ENCODE peak calls at places on chromosomes 7 and 10, in four cellular contexts. E, N, T and C are unnamed samples.

GRCh38 chr10:93775330-93775729 is 17.6 kb downstream of the LGI1 start:
- ATAC-seq in E (no peak), N (no peak), T (peak), C (no peak)

GRCh38 chr7:158270106-158270775 is 317.4 kb downstream of the PTPRN2 start:
- ATAC-seq in E (no peak), N (no peak), T (peak), C (peak)

GRCh38 chr10:118501637-118502440 is 93.6 kb downstream of the PRLHR start:
- ATAC-seq in E (no peak), N (no peak), T (peak), C (no peak)

GRCh38 chr10:33569693-33570092 is 235.2 kb upstream of the NRP1 start:
- ATAC-seq in E (no peak), N (no peak), T (no peak), C (no peak)

GRCh38 chr10:114708717-114709352 is 50.8 kb upstream of the ABLIM1 start:
- ATAC-seq in E (no peak), N (no peak), T (peak), C (no peak)

GRCh38 chr7:117873056-117873932 is at the start of gene CTTNBP2:
- ATAC-seq in E (no peak), N (peak), T (peak), C (peak)

GRCh38 chr7:128948976-128949760 is 11.4 kb downstream of the IRF5 start:
- ATAC-seq in E (no peak), N (no peak), T (no peak), C (peak)

GRCh38 chr10:50892467-50892866 is 7.0 kb upstream of the A1CF start:
- ATAC-seq in E (no peak), N (no peak), T (no peak), C (no peak)

GRCh38 chr7:70787772-70788171 is 344.2 kb upstream of the GALNT17 start:
- ATAC-seq in E (peak), N (no peak), T (no peak), C (no peak)